ENCODE peak calls at places on chromosomes 6 and 20, in eight cellular contexts. M is OCI-LY7, K is lower lobe of right lung, J is endothelial cell of umbilical vein, E is mammary epithelial cell, R is left ventricle myocardium inferior, B is kidney, U is H1. P is an unnamed sample.
A peak's percentile ranks its signal among the peaks of the same experiment; 100 is the strongest.

GRCh38 chr6:159836294-159837140 is 36.4 kb downstream of the PNLDC1 start:
- DNase-seq in R (peak; percentile 71), J (no peak), U (peak; percentile 42), E (no peak), B (no peak), K (peak; percentile 35), M (no peak), P (no peak)

GRCh38 chr6:1669996-1670395 is 60.3 kb downstream of the FOXC1 start:
- DNase-seq in B (no peak), K (no peak), E (no peak), U (no peak), M (no peak), J (no peak), R (no peak), P (no peak)

GRCh38 chr6:215335-216034 is 76.8 kb upstream of the DUSP22 start:
- DNase-seq in J (no peak), U (no peak), K (peak; percentile 54), B (no peak), M (peak; percentile 45), E (peak; percentile 70), R (no peak), P (no peak)

GRCh38 chr20:37379967-37380828 is 34.3 kb downstream of the SRC start:
- DNase-seq in R (no peak), J (no peak), B (peak; percentile 59), K (peak; percentile 32), M (no peak), E (no peak), U (no peak), P (no peak)

GRCh38 chr20:31894980-31895675 is 24.7 kb downstream of the TTLL9 start:
- DNase-seq in K (peak; percentile 56), J (peak; percentile 58), M (peak; percentile 64), U (no peak), B (no peak), E (peak; percentile 48), R (peak; percentile 29), P (peak; percentile 79)

GRCh38 chr20:61739086-61739831 is 326.4 kb downstream of the TAF4 start:
- DNase-seq in J (no peak), M (no peak), E (no peak), U (no peak), K (peak; percentile 24), B (peak; percentile 38), R (no peak), P (no peak)

GRCh38 chr6:167970236-167970635 is 27.2 kb upstream of the KIF25 start:
- DNase-seq in M (no peak), B (no peak), K (no peak), R (no peak), E (no peak), J (no peak), U (no peak), P (no peak)

GRCh38 chr20:49608752-49609670 is 41.1 kb upstream of the PTGIS start:
- DNase-seq in B (peak; percentile 82), K (peak; percentile 81), U (peak; percentile 90), E (peak; percentile 44), R (peak; percentile 55), J (peak; percentile 61), M (peak; percentile 85), P (peak; percentile 83)

GRCh38 chr6:43707269-43707668 is 19.7 kb upstream of the MRPS18A start:
- DNase-seq in U (no peak), K (no peak), E (no peak), M (no peak), J (no peak), B (no peak), R (no peak), P (no peak)

DNA sequence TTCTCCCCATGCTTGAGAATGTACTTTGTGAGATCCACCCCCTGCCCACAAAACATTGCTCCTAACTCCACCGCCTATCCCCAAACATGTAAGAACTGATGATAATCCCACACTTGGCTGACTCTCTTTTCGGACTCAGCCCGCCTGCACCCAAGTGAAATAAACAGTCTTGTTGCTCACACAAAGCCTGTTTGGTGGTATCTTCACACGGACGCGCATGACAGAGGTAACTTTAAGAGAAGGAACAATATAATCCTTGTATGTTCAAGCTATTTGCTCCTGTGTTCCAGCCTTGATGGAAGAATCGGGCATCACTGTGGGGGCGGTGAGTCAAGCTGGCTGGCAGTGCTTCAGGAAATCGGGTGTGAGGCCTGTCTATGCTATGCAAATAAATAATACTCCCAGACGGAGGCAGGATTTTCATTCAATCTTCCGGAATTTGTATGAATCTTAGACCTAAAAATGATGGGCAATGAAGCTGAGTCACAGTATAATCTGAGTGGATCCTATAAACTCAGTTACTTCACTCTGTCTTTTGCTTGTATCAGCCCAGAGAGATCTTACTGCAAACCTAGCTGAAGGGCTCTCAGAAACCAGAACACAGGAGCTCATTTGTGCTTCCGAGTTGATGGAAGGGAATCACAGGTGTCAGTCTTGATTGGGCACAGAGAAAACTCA is 45.2 kb upstream of the NT5E start:
- DNase-seq in K (no peak), R (no peak), B (peak; percentile 63), U (no peak), E (peak; percentile 94), J (peak; percentile 93), M (no peak), P (no peak)
- H3K4me1 ChIP-seq in K (peaks cover 12% of the 10 kb centered on the region), R (peaks cover 24% of the 10 kb centered on the region), B (peaks cover 5% of the 10 kb centered on the region), U (no peaks in the 10 kb centered on the region), E (peaks cover 59% of the 10 kb centered on the region), J (peaks cover 55% of the 10 kb centered on the region), M (no peaks in the 10 kb centered on the region), P (no peaks in the 10 kb centered on the region)

DNA sequence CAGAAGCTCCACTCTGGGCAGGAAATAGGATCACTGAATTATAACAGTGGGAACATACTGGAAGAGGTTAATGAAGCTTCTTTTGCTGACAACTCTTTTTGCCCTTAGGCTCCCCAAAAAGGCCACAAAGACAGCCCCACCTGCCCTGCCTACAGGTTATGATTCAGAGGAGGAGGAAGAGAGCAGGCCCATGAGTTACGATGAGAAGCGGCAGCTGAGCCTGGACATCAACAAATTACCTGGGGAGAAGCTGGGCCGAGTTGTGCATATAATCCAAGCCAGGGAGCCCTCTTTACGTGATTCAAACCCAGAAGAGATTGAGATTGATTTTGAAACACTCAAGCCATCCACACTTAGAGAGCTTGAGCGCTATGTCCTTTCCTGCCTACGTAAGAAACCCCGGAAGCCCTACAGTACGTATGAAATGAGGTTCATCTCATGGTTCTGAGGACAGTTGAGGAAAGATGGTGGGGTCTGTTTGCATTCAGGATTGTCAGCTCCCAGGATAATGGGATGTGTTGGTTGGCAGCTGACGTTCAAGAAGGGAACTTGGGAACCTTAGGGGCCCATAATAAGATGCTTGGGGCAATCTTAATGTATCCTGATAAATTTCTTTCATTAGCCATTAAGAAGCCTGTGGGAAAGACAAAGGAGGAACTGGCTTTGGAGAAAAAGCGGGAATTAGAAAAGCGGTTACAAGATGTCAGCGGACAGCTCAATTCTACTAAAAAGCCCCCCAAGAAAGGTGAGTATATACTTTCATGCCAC is 11.5 kb downstream of the BRD2 start:
- DNase-seq in M (no peak), R (no peak), B (no peak), J (no peak), E (no peak), K (no peak), U (no peak), P (no peak)
- H3K36me3 ChIP-seq in M (peaks cover 92% of the 10 kb centered on the region), R (peaks cover 72% of the 10 kb centered on the region), B (peaks cover 58% of the 10 kb centered on the region), J (peaks cover 53% of the 10 kb centered on the region), E (peaks cover 60% of the 10 kb centered on the region), K (peaks cover 72% of the 10 kb centered on the region), U (peaks cover 50% of the 10 kb centered on the region), P (peaks cover 3% of the 10 kb centered on the region)

GRCh38 chr20:45094201-45094600 is 6.7 kb downstream of the KCNS1 start:
- DNase-seq in K (no peak), M (no peak), B (no peak), U (no peak), R (no peak), E (no peak), J (no peak), P (no peak)

GRCh38 chr20:45090481-45090880 is 10.4 kb downstream of the KCNS1 start:
- DNase-seq in E (no peak), R (no peak), M (no peak), K (no peak), J (no peak), B (no peak), U (no peak), P (no peak)

GRCh38 chr20:45091366-45091765 is 9.6 kb downstream of the KCNS1 start:
- DNase-seq in U (no peak), J (no peak), R (no peak), M (no peak), B (no peak), K (no peak), E (no peak), P (no peak)

GRCh38 chr20:45094864-45095574 is 5.9 kb downstream of the KCNS1 start:
- DNase-seq in R (no peak), K (no peak), J (no peak), B (no peak), E (no peak), M (no peak), U (no peak), P (no peak)

DNA sequence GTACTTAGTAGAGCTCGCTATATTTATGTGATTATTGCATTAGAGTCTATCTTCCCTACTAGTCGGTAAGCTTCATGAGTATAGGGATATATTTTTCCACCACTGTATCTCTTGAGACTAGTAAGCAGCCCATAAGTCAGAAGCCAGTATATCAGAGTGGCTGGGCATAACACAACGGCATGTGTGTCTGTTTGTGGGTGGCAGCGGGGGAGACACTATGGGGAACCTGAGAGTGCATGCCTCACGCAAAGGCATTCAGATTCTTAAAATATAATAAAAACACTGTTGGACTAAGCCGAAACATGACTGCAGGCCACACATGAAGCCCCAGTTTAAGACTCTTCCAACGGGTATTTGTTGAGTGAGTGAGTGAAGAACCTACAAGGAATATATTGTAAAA is 8.0 kb downstream of the KCNS1 start:
- DNase-seq in U (no peak), M (no peak), J (no peak), E (no peak), R (no peak), B (no peak), K (no peak), P (no peak)
- TF ChIP-seq CTCF in U (no peak), M (no peak), J (no peak), E (no peak), R (no peak), B (no peak), K (no peak), P (no peak)

GRCh38 chr20:5741089-5741488 is 9.1 kb upstream of the SHLD1 start:
- DNase-seq in K (no peak), E (no peak), U (no peak), J (no peak), B (no peak), M (no peak), R (no peak), P (no peak)
- H3K4me1 ChIP-seq in K (peaks cover 19% of the 10 kb centered on the region), E (peaks cover 4% of the 10 kb centered on the region), U (no peaks in the 10 kb centered on the region), J (no peaks in the 10 kb centered on the region), B (no peaks in the 10 kb centered on the region), M (peaks cover 41% of the 10 kb centered on the region), R (peaks cover 5% of the 10 kb centered on the region), P (no peaks in the 10 kb centered on the region)

DNA sequence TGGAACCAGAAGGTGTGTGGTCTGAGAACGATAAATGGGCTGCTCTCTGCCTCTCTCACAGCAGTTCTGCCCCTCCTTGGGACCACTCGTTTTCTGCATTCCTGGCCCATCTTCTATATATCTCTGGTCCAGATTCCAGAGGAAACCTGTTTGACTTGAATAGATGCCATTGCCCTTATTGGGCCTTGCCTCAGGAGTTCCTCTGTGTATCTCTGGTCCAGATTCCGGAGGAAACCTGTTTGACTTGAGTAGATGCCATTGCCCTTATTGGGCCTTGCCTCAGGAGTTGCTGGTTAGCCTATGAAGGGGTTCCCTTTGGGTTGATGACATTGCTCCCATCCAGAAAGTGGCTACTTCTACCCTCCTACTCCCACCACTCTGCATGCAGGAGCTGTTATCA is 189.4 kb downstream of the SLC16A10 start:
- DNase-seq in U (no peak), E (no peak), K (no peak), J (no peak), R (no peak), B (no peak), M (no peak), P (no peak)
- H3K36me3 ChIP-seq in U (peaks cover 2% of the 10 kb centered on the region), E (peaks cover 4% of the 10 kb centered on the region), K (peaks cover 51% of the 10 kb centered on the region), J (peaks cover 5% of the 10 kb centered on the region), R (peaks cover 87% of the 10 kb centered on the region), B (peaks cover 9% of the 10 kb centered on the region), M (peaks cover 91% of the 10 kb centered on the region), P (peaks cover 60% of the 10 kb centered on the region)

GRCh38 chr6:151240036-151240685 is 394 bp downstream of the AKAP12 start:
- DNase-seq in J (peak; percentile 73), M (no peak), E (peak; percentile 45), K (peak; percentile 66), U (peak; percentile 85), R (peak; percentile 84), B (peak; percentile 95), P (peak; percentile 56)
- TF ChIP-seq CTCF in J (no peak), M (no peak), E (no peak), K (no peak), U (no peak), R (no peak), B (no peak), P (no peak)